ENCODE peak calls at places on chromosomes 6 and 20, in six cellular contexts. One of them, this sample, is unnamed.

GRCh38 chr20:16368645-16369292 is 204.5 kb downstream of the KIF16B start:
- DNase-seq in fibroblast of pulmonary artery: peak; percentile 20
- DNase-seq in progenitor cell of endocrine pancreas: no peak
- DNase-seq in H9: no peak
- DNase-seq in left lung: no peak
- DNase-seq in RWPE1: no peak
- DNase-seq in this sample: no peak

GRCh38 chr6:44041461-44042260 is 85.6 kb downstream of the MRPL14 start:
- DNase-seq in H9: peak; percentile 84
- DNase-seq in fibroblast of pulmonary artery: peak; percentile 97
- DNase-seq in left lung: no peak
- DNase-seq in RWPE1: peak; percentile 85
- DNase-seq in progenitor cell of endocrine pancreas: no peak
- DNase-seq in this sample: peak; percentile 94

GRCh38 chr6:24274441-24275083 is 83.3 kb downstream of the DCDC2 start:
- DNase-seq in progenitor cell of endocrine pancreas: no peak
- DNase-seq in RWPE1: no peak
- DNase-seq in fibroblast of pulmonary artery: peak; percentile 39
- DNase-seq in H9: no peak
- DNase-seq in left lung: no peak
- DNase-seq in this sample: no peak

GRCh38 chr6:15338462-15338861 is 92.6 kb downstream of the JARID2 start:
- DNase-seq in RWPE1: no peak
- DNase-seq in fibroblast of pulmonary artery: no peak
- DNase-seq in left lung: no peak
- DNase-seq in progenitor cell of endocrine pancreas: no peak
- DNase-seq in H9: no peak
- DNase-seq in this sample: no peak

GRCh38 chr6:119350202-119351004 is 842 bp upstream of the MAN1A1 start:
- DNase-seq in fibroblast of pulmonary artery: peak; percentile 87
- DNase-seq in H9: no peak
- DNase-seq in left lung: no peak
- DNase-seq in progenitor cell of endocrine pancreas: no peak
- DNase-seq in RWPE1: peak; percentile 34
- DNase-seq in this sample: peak; percentile 52

GRCh38 chr6:134482585-134483346 is 164.9 kb upstream of the SGK1 start:
- DNase-seq in fibroblast of pulmonary artery: peak; percentile 30
- DNase-seq in H9: no peak
- DNase-seq in left lung: no peak
- DNase-seq in progenitor cell of endocrine pancreas: no peak
- DNase-seq in RWPE1: no peak
- DNase-seq in this sample: no peak

GRCh38 chr6:136306466-136306865 is 16.8 kb upstream of the BCLAF1 start:
- DNase-seq in H9: no peak
- DNase-seq in progenitor cell of endocrine pancreas: no peak
- DNase-seq in left lung: no peak
- DNase-seq in fibroblast of pulmonary artery: no peak
- DNase-seq in RWPE1: no peak
- DNase-seq in this sample: no peak

GRCh38 chr6:80196914-80197313 is 90.4 kb downstream of the BCKDHB start:
- DNase-seq in progenitor cell of endocrine pancreas: no peak
- DNase-seq in fibroblast of pulmonary artery: no peak
- DNase-seq in left lung: no peak
- DNase-seq in H9: no peak
- DNase-seq in RWPE1: no peak
- DNase-seq in this sample: no peak

GRCh38 chr20:3923818-3924217 is 34.6 kb downstream of the PANK2 start:
- DNase-seq in RWPE1: no peak
- DNase-seq in progenitor cell of endocrine pancreas: no peak
- DNase-seq in H9: no peak
- DNase-seq in fibroblast of pulmonary artery: peak; percentile 48
- DNase-seq in left lung: no peak
- DNase-seq in this sample: no peak

DNA sequence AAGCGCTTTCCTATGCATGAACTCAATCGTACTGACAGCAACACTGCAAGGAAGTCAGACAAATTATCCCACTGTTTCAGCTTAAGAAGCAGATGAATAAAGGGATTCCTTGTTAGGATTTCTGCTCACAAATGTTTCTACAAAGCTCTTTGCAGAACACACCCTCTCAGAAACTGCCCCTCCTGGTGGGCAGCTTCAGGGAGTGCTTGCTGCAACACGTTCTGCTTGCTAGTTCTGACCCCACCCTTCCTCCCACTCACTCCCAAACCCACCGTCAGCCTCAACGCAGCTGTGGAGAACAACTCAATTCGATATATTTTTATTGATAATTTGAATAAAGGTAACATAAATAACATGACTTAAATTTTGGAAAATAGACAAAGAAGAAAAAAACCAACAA is 250.8 kb upstream of the PRDM1 start:
- DNase-seq in RWPE1: peak; percentile 11
- DNase-seq in progenitor cell of endocrine pancreas: peak; percentile 22
- DNase-seq in H9: peak; percentile 76
- DNase-seq in left lung: no peak
- DNase-seq in fibroblast of pulmonary artery: peak; percentile 3
- DNase-seq in this sample: no peak
- TF ChIP-seq CTCF in RWPE1: no peak
- TF ChIP-seq CTCF in progenitor cell of endocrine pancreas: peak; percentile 65
- TF ChIP-seq CTCF in H9: peak; percentile 82
- TF ChIP-seq CTCF in left lung: no peak
- TF ChIP-seq CTCF in fibroblast of pulmonary artery: no peak
- TF ChIP-seq CTCF in this sample: peak; percentile 45

GRCh38 chr6:26571592-26572296 is 25.0 kb upstream of the ABT1 start:
- DNase-seq in RWPE1: peak; percentile 78
- DNase-seq in progenitor cell of endocrine pancreas: no peak
- DNase-seq in fibroblast of pulmonary artery: peak; percentile 90
- DNase-seq in left lung: no peak
- DNase-seq in H9: peak; percentile 83
- DNase-seq in this sample: peak; percentile 90

GRCh38 chr6:26563488-26563887 is 25.3 kb downstream of the HMGN4 start:
- DNase-seq in H9: no peak
- DNase-seq in left lung: no peak
- DNase-seq in fibroblast of pulmonary artery: no peak
- DNase-seq in RWPE1: no peak
- DNase-seq in progenitor cell of endocrine pancreas: no peak
- DNase-seq in this sample: no peak

GRCh38 chr6:26570027-26570809 is 26.5 kb upstream of the ABT1 start:
- DNase-seq in RWPE1: no peak
- DNase-seq in progenitor cell of endocrine pancreas: no peak
- DNase-seq in left lung: no peak
- DNase-seq in H9: no peak
- DNase-seq in fibroblast of pulmonary artery: no peak
- DNase-seq in this sample: no peak

GRCh38 chr6:26569433-26569764 is 27.4 kb upstream of the ABT1 start:
- DNase-seq in left lung: no peak
- DNase-seq in H9: no peak
- DNase-seq in progenitor cell of endocrine pancreas: no peak
- DNase-seq in RWPE1: no peak
- DNase-seq in fibroblast of pulmonary artery: no peak
- DNase-seq in this sample: no peak

DNA sequence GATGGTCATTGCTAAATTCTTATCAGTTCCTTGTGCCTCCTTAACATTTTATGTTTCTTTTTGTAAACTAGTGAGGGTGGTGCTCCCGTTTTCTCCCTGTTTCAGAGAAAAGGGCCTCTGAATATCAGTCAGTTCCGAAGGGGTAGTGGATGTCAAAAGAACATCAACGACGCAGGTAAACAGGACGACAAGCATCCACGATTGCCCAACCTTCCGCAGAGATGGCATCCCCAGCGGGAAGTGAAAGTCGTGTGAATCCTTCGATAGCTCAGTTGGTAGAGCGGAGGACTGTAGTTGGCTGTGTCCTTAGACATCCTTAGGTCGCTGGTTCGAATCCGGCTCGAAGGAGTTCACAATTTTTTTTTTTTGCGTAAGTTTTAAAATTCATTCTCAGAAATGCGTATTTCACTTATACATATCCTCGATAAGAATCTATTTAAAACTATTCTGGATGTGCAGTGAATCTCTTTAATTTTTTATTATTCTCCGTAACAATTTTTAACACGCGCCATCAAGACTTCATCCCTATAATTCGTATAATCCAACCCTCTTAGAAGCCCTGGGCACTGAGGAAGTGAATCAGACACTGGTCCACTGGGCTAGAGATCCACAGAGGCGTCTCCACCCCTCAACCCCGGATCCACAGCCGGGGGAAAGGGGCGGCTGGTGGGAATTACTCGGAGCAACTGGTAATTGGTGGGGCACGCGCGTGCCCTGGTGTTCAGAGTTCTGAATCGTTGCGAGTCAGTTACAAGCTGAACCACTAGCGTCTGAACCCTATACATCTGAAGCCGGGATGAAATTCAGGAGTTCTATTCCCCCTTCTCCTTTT is 27.9 kb upstream of the ABT1 start:
- DNase-seq in progenitor cell of endocrine pancreas: peak; percentile 97
- DNase-seq in left lung: peak; percentile 82
- DNase-seq in H9: peak; percentile 92
- DNase-seq in fibroblast of pulmonary artery: peak; percentile 96
- DNase-seq in RWPE1: peak; percentile 74
- DNase-seq in this sample: peak; percentile 97
- TF ChIP-seq CTCF in progenitor cell of endocrine pancreas: no peak
- TF ChIP-seq CTCF in left lung: no peak
- TF ChIP-seq CTCF in H9: no peak
- TF ChIP-seq CTCF in fibroblast of pulmonary artery: peak; percentile 29
- TF ChIP-seq CTCF in RWPE1: peak; percentile 33
- TF ChIP-seq CTCF in this sample: peak; percentile 13

DNA sequence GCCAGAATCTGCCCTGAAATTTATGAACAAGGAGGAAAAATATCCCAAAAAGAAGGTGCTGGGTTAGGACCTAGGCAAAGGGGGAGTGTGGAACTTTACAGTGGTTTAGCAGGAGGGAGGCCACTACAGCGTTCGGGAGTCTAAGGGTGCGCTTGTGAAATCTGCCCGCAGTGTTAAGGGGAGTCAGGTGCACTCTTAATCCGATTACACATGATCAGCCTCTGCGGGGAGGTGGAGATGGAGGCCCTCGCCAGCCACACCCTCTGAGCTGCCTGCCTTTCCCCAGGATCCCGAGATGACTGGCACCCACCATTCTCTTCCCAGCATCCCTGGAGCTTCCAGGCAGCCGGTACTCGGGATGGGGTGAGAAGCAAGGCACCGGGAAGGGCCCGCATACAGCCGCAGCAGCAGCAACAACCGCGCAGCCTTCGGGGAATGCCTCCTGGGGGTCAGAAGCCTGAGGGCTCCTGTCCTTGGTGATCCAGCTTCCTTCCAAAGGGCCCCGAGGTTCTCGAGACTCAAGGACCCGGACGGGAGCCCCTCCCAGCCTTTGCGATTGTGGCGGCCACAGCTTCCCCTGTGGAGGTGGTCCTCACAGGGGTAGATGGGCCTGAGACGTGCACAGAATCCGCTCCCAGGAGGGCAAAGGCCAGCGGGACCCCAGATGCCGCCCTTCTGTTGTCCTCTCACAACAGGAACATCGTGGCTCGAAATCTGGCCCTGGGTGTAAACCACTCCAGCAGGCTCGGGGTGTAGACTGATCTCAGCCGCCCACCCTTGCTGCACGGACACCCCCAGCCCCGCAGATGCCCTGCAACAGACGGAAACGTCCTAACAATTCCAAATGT is 57.3 kb upstream of the CST7 start:
- DNase-seq in RWPE1: no peak
- DNase-seq in fibroblast of pulmonary artery: no peak
- DNase-seq in H9: no peak
- DNase-seq in left lung: peak; percentile 63
- DNase-seq in progenitor cell of endocrine pancreas: no peak
- DNase-seq in this sample: no peak
- TF ChIP-seq CTCF in RWPE1: no peak
- TF ChIP-seq CTCF in fibroblast of pulmonary artery: no peak
- TF ChIP-seq CTCF in H9: no peak
- TF ChIP-seq CTCF in left lung: no peak
- TF ChIP-seq CTCF in progenitor cell of endocrine pancreas: no peak
- TF ChIP-seq CTCF in this sample: no peak

DNA sequence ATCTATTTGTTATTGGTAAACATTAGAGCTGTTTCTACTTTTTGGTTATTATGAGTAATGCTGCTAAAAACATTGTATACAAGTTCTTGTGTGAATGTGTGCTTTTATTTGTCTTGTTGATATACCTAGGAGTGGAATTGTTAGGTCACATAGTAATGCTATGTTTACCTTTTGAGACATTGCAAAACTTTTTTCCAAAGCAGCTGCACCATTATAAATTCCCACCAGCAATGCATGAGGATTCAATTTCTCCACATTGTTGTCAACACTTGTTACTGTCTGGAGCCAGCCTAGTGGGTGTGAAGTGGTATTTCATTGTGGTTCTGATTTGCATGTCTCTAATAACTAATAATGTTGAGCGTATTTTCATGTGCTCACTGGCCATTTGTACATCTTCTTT is 145.9 kb downstream of the CCDC170 start:
- DNase-seq in RWPE1: no peak
- DNase-seq in fibroblast of pulmonary artery: no peak
- DNase-seq in progenitor cell of endocrine pancreas: no peak
- DNase-seq in left lung: no peak
- DNase-seq in H9: no peak
- DNase-seq in this sample: no peak
- TF ChIP-seq CTCF in RWPE1: no peak
- TF ChIP-seq CTCF in fibroblast of pulmonary artery: no peak
- TF ChIP-seq CTCF in progenitor cell of endocrine pancreas: no peak
- TF ChIP-seq CTCF in left lung: no peak
- TF ChIP-seq CTCF in H9: no peak
- TF ChIP-seq CTCF in this sample: no peak

GRCh38 chr6:161496941-161497340 is 223.1 kb upstream of the AGPAT4 start:
- DNase-seq in left lung: no peak
- DNase-seq in progenitor cell of endocrine pancreas: no peak
- DNase-seq in H9: peak; percentile 50
- DNase-seq in RWPE1: no peak
- DNase-seq in fibroblast of pulmonary artery: no peak
- DNase-seq in this sample: no peak
- TF ChIP-seq CTCF in left lung: no peak
- TF ChIP-seq CTCF in progenitor cell of endocrine pancreas: no peak
- TF ChIP-seq CTCF in H9: peak; percentile 39
- TF ChIP-seq CTCF in RWPE1: no peak
- TF ChIP-seq CTCF in fibroblast of pulmonary artery: no peak
- TF ChIP-seq CTCF in this sample: no peak

GRCh38 chr20:6975326-6975725 is 207.8 kb downstream of the BMP2 start:
- DNase-seq in H9: no peak
- DNase-seq in RWPE1: no peak
- DNase-seq in fibroblast of pulmonary artery: no peak
- DNase-seq in progenitor cell of endocrine pancreas: no peak
- DNase-seq in left lung: no peak
- DNase-seq in this sample: no peak

GRCh38 chr20:6976096-6976495 is 208.6 kb downstream of the BMP2 start:
- DNase-seq in RWPE1: no peak
- DNase-seq in H9: no peak
- DNase-seq in left lung: no peak
- DNase-seq in progenitor cell of endocrine pancreas: no peak
- DNase-seq in fibroblast of pulmonary artery: no peak
- DNase-seq in this sample: no peak

GRCh38 chr20:6974819-6975218 is 207.3 kb downstream of the BMP2 start:
- DNase-seq in fibroblast of pulmonary artery: no peak
- DNase-seq in RWPE1: no peak
- DNase-seq in progenitor cell of endocrine pancreas: no peak
- DNase-seq in H9: no peak
- DNase-seq in left lung: no peak
- DNase-seq in this sample: no peak

DNA sequence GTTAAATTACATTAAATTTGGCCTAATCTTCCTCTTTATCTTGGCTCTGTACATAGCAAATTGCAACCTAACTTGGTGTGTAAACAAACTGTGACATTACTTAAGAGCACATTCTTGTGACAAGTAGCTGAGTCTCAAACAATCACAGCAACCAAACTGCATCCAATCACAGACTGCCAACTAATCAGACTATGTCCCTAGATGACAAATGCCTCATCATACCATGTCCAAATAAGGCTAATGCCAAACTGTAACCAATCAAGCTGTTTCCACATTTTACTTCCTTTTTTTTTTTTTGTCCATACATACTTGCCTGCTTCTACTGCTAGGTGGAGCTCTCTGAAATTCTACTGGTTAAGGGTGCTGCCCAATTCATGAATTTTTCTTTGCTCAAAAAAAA is 209.0 kb downstream of the BMP2 start:
- DNase-seq in progenitor cell of endocrine pancreas: no peak
- DNase-seq in left lung: no peak
- DNase-seq in H9: no peak
- DNase-seq in fibroblast of pulmonary artery: no peak
- DNase-seq in RWPE1: no peak
- DNase-seq in this sample: no peak
- TF ChIP-seq CTCF in progenitor cell of endocrine pancreas: no peak
- TF ChIP-seq CTCF in left lung: no peak
- TF ChIP-seq CTCF in H9: no peak
- TF ChIP-seq CTCF in fibroblast of pulmonary artery: no peak
- TF ChIP-seq CTCF in RWPE1: no peak
- TF ChIP-seq CTCF in this sample: no peak

This sample was measured in PC-9.